ENCODE peak calls at places on chromosomes 13 and 19, in seven cellular contexts. V is neuronal stem cell, Z is IMR-90, A is H9, K is trophoblast cell, U is mesendoderm, T is mesenchymal stem cell. D is an unnamed sample.
A peak's percentile ranks its signal among the peaks of the same experiment; 100 is the strongest.

GRCh38 chr13:103297083-103297482 is 230.9 kb upstream of the SLC10A2 start:
- DNase-seq in Z (no peak), T (no peak), U (no peak), K (no peak), V (no peak), A (no peak), D (no peak)

GRCh38 chr13:107031691-107032090 is 463.8 kb upstream of the ARGLU1 start:
- DNase-seq in K (peak; percentile 5), A (no peak), U (no peak), V (no peak), T (no peak), Z (no peak), D (no peak)

GRCh38 chr13:99308481-99309087 is 1.4 kb upstream of the GPR183 start:
- DNase-seq in K (no peak), T (peak; percentile 86), A (no peak), V (no peak), U (no peak), Z (peak; percentile 63), D (no peak)

GRCh38 chr19:10126213-10126639 is 6.5 kb upstream of the EIF3G start:
- DNase-seq in U (no peak), V (no peak), T (no peak), Z (no peak), A (no peak), K (no peak), D (no peak)

GRCh38 chr13:99055286-99056073 is 77.6 kb upstream of the DOCK9 start:
- DNase-seq in Z (no peak), V (no peak), U (no peak), A (peak; percentile 37), T (no peak), K (no peak), D (no peak)

GRCh38 chr13:83882626-83882959 is 319 bp upstream of the SLITRK1 start:
- DNase-seq in Z (no peak), A (no peak), K (no peak), V (no peak), U (no peak), T (no peak), D (no peak)

GRCh38 chr13:77698211-77699058 is 948 bp downstream of the SLAIN1 start:
- DNase-seq in U (peak; percentile 53), T (peak; percentile 37), K (no peak), Z (no peak), A (peak; percentile 57), V (peak; percentile 36), D (peak; percentile 67)

GRCh38 chr13:21934309-21934708 is 263.4 kb downstream of the FGF9 start:
- DNase-seq in V (no peak), Z (no peak), T (no peak), A (no peak), U (no peak), K (no peak), D (no peak)

GRCh38 chr19:58476498-58477015 is 405 bp downstream of the ZNF446 start:
- DNase-seq in K (no peak), A (peak; percentile 29), Z (no peak), T (peak; percentile 74), V (no peak), U (peak; percentile 39), D (no peak)

GRCh38 chr13:30806784-30807183 is 71.4 kb downstream of the ALOX5AP start:
- DNase-seq in V (no peak), U (no peak), Z (peak; percentile 88), A (no peak), K (no peak), T (peak; percentile 84), D (no peak)

GRCh38 chr19:2550431-2551171 is 74.7 kb downstream of the GADD45B start:
- DNase-seq in T (no peak), U (peak; percentile 68), A (peak; percentile 47), K (no peak), Z (no peak), V (no peak), D (no peak)

GRCh38 chr19:40369797-40370196 is 20.2 kb downstream of the HIPK4 start:
- DNase-seq in A (no peak), Z (no peak), K (no peak), V (no peak), T (no peak), U (no peak), D (no peak)

GRCh38 chr13:46775385-46776065 is 21.4 kb downstream of the ESD start:
- DNase-seq in U (peak; percentile 25), K (no peak), A (no peak), Z (no peak), V (no peak), T (no peak), D (no peak)

GRCh38 chr13:34721631-34722144 is 220.4 kb upstream of the NBEA start:
- DNase-seq in Z (no peak), U (no peak), T (no peak), A (no peak), V (no peak), K (no peak), D (no peak)

GRCh38 chr19:42606660-42607351 is 12.1 kb upstream of the CEACAM8 start:
- DNase-seq in V (peak; percentile 9), K (peak; percentile 54), U (peak; percentile 46), A (peak; percentile 76), Z (peak; percentile 27), T (no peak), D (peak; percentile 44)

GRCh38 chr19:38304352-38304865 is 358 bp downstream of the C19orf33 start:
- DNase-seq in V (no peak), U (peak; percentile 19), Z (no peak), A (no peak), K (no peak), T (no peak), D (peak; percentile 64)

GRCh38 chr13:23558675-23559536 is 11.3 kb upstream of the TNFRSF19 start:
- DNase-seq in V (no peak), K (peak; percentile 25), T (peak; percentile 81), U (peak; percentile 34), Z (peak; percentile 92), A (no peak), D (no peak)

GRCh38 chr13:110017379-110017778 is 231.0 kb upstream of the IRS2 start:
- DNase-seq in V (no peak), U (peak; percentile 96), K (peak; percentile 61), T (peak; percentile 90), Z (peak; percentile 95), A (peak; percentile 60), D (no peak)

GRCh38 chr13:94332360-94333040 is 147.0 kb downstream of the DCT start:
- DNase-seq in U (no peak), T (peak; percentile 89), K (no peak), V (no peak), Z (peak; percentile 84), A (no peak), D (no peak)

GRCh38 chr13:91241249-91241648 is 106.2 kb upstream of the MIR17HG start:
- DNase-seq in V (no peak), T (no peak), Z (no peak), U (no peak), A (no peak), K (no peak), D (no peak)

GRCh38 chr19:19597809-19598306 is 20.6 kb downstream of the PBX4 start:
- DNase-seq in A (no peak), T (no peak), U (no peak), V (no peak), K (no peak), Z (no peak), D (no peak)

GRCh38 chr13:101289764-101290163 is 126.5 kb downstream of the NALCN start:
- DNase-seq in A (peak; percentile 75), Z (peak; percentile 75), T (peak; percentile 63), K (peak; percentile 25), V (peak; percentile 63), U (peak; percentile 85), D (peak; percentile 2)

GRCh38 chr13:30907167-30907761 is 1.2 kb downstream of the MEDAG start:
- DNase-seq in Z (peak; percentile 51), K (no peak), T (peak; percentile 95), A (no peak), U (peak; percentile 25), V (no peak), D (no peak)

GRCh38 chr19:964761-965694 is 19.1 kb upstream of the WDR18 start:
- DNase-seq in T (peak; percentile 20), V (no peak), A (no peak), U (peak; percentile 75), K (no peak), Z (peak; percentile 31), D (no peak)

GRCh38 chr19:961866-962620 is 22.1 kb upstream of the WDR18 start:
- DNase-seq in V (no peak), U (no peak), Z (peak; percentile 68), T (peak; percentile 83), A (no peak), K (no peak), D (no peak)

GRCh38 chr19:962683-963385 is 21.3 kb upstream of the WDR18 start:
- DNase-seq in U (no peak), T (no peak), Z (no peak), A (no peak), V (no peak), K (no peak), D (no peak)

GRCh38 chr19:963401-964022 is 20.6 kb upstream of the WDR18 start:
- DNase-seq in U (peak; percentile 66), V (no peak), Z (no peak), K (no peak), A (no peak), T (no peak), D (no peak)

GRCh38 chr19:964116-964520 is 20.0 kb upstream of the WDR18 start:
- DNase-seq in U (no peak), A (no peak), K (no peak), Z (no peak), T (no peak), V (no peak), D (no peak)
- H4K8ac ChIP-seq in U (no peak overlapping the region), A (no peak overlapping the region), K (no peak overlapping the region), Z (no peak overlapping the region), T (peak overlapping the region; percentile 27), V (peak overlapping the region; percentile 48), D (no peak overlapping the region)

GRCh38 chr19:31214997-31215396 is 134.2 kb downstream of the TSHZ3 start:
- DNase-seq in T (no peak), K (no peak), Z (no peak), V (no peak), U (no peak), A (no peak), D (no peak)
- H4K8ac ChIP-seq in T (no peak overlapping the region), K (no peak overlapping the region), Z (no peak overlapping the region), V (no peak overlapping the region), U (no peak overlapping the region), A (no peak overlapping the region), D (no peak overlapping the region)

GRCh38 chr13:51412431-51412830 is 40.4 kb downstream of the INTS6 start:
- DNase-seq in Z (no peak), T (no peak), A (no peak), V (no peak), K (no peak), U (no peak), D (no peak)
- H4K8ac ChIP-seq in Z (no peak overlapping the region), T (no peak overlapping the region), A (no peak overlapping the region), V (no peak overlapping the region), K (no peak overlapping the region), U (no peak overlapping the region), D (no peak overlapping the region)

DNA sequence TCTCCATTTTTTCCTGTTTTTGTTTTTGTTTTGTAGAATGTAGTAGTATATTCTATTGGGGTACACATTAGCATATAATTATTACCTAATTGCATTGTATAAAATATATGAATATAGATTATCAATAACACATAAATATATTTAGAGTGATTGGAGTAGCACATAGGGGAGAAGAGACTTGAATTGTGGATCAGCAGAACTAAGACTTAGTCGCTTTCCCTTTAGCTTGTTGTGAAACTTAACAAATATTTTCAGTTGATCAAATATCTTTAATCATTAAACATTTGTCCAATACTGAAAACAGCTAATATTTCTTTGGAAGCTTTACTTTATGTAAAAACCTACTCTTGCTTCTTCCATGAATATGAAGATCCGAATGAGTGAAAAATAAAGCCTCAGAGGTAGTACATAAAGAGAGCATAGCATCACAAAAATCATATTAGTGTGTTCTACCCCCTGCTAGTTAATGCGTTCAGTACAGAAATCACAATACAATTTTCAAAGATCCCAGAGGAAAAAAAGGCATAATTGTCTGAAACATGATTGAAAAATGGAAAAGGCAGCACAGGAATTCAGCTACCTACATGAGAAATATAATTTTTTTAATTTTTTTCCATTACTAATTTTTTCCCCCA is 1348.1 kb upstream of the PRR20A start:
- DNase-seq in Z (no peak), T (no peak), V (no peak), K (no peak), A (no peak), U (no peak), D (no peak)
- H4K8ac ChIP-seq in Z (no peak overlapping the region), T (no peak overlapping the region), V (no peak overlapping the region), K (no peak overlapping the region), A (no peak overlapping the region), U (no peak overlapping the region), D (no peak overlapping the region)